ENCODE peak calls at places on chromosomes 2 and 18, in six cellular contexts. J, E, T, N, O and Y are unnamed samples.

GRCh38 chr2:118668431-118669424 is 178.7 kb downstream of the EN1 start:
- DNase-seq in J (no peak), E (peak), T (no peak), N (no peak), O (peak), Y (peak)

GRCh38 chr2:33094303-33094702 is 147.6 kb downstream of the LTBP1 start:
- DNase-seq in J (no peak), E (no peak), T (no peak), N (no peak), O (no peak), Y (no peak)

GRCh38 chr2:159362816-159363251 is 76.3 kb upstream of the WDSUB1 start:
- DNase-seq in J (no peak), E (peak), T (no peak), N (no peak), O (peak), Y (peak)

GRCh38 chr18:59382388-59382787 is 23.3 kb upstream of the LMAN1 start:
- DNase-seq in J (no peak), E (no peak), T (no peak), N (no peak), O (no peak), Y (no peak)

GRCh38 chr2:37625781-37626548 is 45.5 kb downstream of the CDC42EP3 start:
- DNase-seq in J (no peak), E (peak), T (no peak), N (no peak), O (no peak), Y (no peak)

GRCh38 chr2:222292113-222292737 is 6.6 kb downstream of the PAX3 start:
- DNase-seq in J (no peak), E (peak), T (no peak), N (no peak), O (no peak), Y (no peak)

GRCh38 chr2:212181646-212182045 is 357.0 kb downstream of the ERBB4 start:
- DNase-seq in J (no peak), E (peak), T (no peak), N (no peak), O (no peak), Y (no peak)

GRCh38 chr18:33152376-33152775 is 288.1 kb downstream of the CCDC178 start:
- DNase-seq in J (no peak), E (no peak), T (no peak), N (no peak), O (no peak), Y (no peak)

GRCh38 chr2:27019459-27020336 is 13.1 kb upstream of the TMEM214 start:
- DNase-seq in J (no peak), E (no peak), T (no peak), N (no peak), O (no peak), Y (no peak)

GRCh38 chr2:39370101-39370500 is 67.0 kb downstream of the MAP4K3 start:
- DNase-seq in J (no peak), E (no peak), T (no peak), N (no peak), O (no peak), Y (no peak)

GRCh38 chr2:99854236-99854852 is 288.0 kb downstream of the AFF3 start:
- DNase-seq in J (no peak), E (no peak), T (no peak), N (no peak), O (no peak), Y (no peak)

GRCh38 chr2:9326975-9327374 is 96.4 kb downstream of the ITGB1BP1 start:
- DNase-seq in J (no peak), E (peak), T (no peak), N (no peak), O (no peak), Y (no peak)

GRCh38 chr2:100731535-100731981 is 88.4 kb upstream of the NPAS2 start:
- DNase-seq in J (no peak), E (peak), T (no peak), N (no peak), O (peak), Y (no peak)

GRCh38 chr2:216012133-216012829 is 1.1 kb downstream of the MREG start:
- DNase-seq in J (no peak), E (no peak), T (no peak), N (no peak), O (no peak), Y (no peak)

GRCh38 chr2:10798783-10799182 is 13.8 kb downstream of the PDIA6 start:
- DNase-seq in J (no peak), E (no peak), T (no peak), N (no peak), O (no peak), Y (no peak)

GRCh38 chr2:195861821-195862220 is 204.8 kb downstream of the SLC39A10 start:
- DNase-seq in J (no peak), E (no peak), T (no peak), N (no peak), O (no peak), Y (peak)

GRCh38 chr2:60569680-60570111 is 16.2 kb upstream of the BCL11A start:
- DNase-seq in J (no peak), E (no peak), T (no peak), N (no peak), O (no peak), Y (no peak)

GRCh38 chr2:234496835-234497591 is at the start of gene ARL4C:
- DNase-seq in J (peak), E (peak), T (peak), N (no peak), O (no peak), Y (no peak)

GRCh38 chr2:207506426-207506825 is 23.3 kb upstream of the CREB1 start:
- DNase-seq in J (no peak), E (no peak), T (no peak), N (no peak), O (no peak), Y (no peak)

GRCh38 chr2:60416221-60417008 is 137.0 kb downstream of the BCL11A start:
- DNase-seq in J (no peak), E (no peak), T (no peak), N (no peak), O (no peak), Y (no peak)

GRCh38 chr2:165646321-165646801 is 147.7 kb downstream of the GALNT3 start:
- DNase-seq in J (no peak), E (peak), T (no peak), N (no peak), O (peak), Y (no peak)

GRCh38 chr2:197940346-197940745 is 136.0 kb downstream of the PLCL1 start:
- DNase-seq in J (no peak), E (no peak), T (no peak), N (no peak), O (no peak), Y (no peak)

GRCh38 chr2:188199716-188200128 is 92.0 kb upstream of the GULP1 start:
- DNase-seq in J (no peak), E (peak), T (no peak), N (no peak), O (peak), Y (peak)

GRCh38 chr18:23282437-23282781 is 147.1 kb downstream of the CABLES1 start:
- DNase-seq in J (no peak), E (no peak), T (no peak), N (no peak), O (no peak), Y (no peak)